ENCODE peak calls at places on chromosomes 6 and 20, in eight cellular contexts. D, B, F, S, J, L, I and Q are unnamed samples.

GRCh38 chr6:6975395-6976111 is 132.2 kb upstream of the RREB1 start:
- DNase-seq in D (no peak), B (no peak), F (no peak), S (no peak), J (no peak), L (no peak), I (no peak), Q (no peak)

GRCh38 chr6:140671926-140672325 is 1297.5 kb upstream of the CITED2 start:
- DNase-seq in D (no peak), B (no peak), F (no peak), S (no peak), J (no peak), L (no peak), I (no peak), Q (no peak)

GRCh38 chr20:373171-373890 is 7.2 kb upstream of the TRIB3 start:
- DNase-seq in D (no peak), B (no peak), F (peak; percentile 89), S (no peak), J (peak; percentile 71), L (peak; percentile 29), I (no peak), Q (no peak)

GRCh38 chr6:104625536-104625935 is 234.2 kb downstream of the HACE1 start:
- DNase-seq in D (peak; percentile 56), B (no peak), F (peak; percentile 28), S (no peak), J (peak; percentile 34), L (no peak), I (no peak), Q (peak; percentile 78)

GRCh38 chr6:130233332-130233731 is 10.6 kb upstream of the SAMD3 start:
- DNase-seq in D (no peak), B (no peak), F (no peak), S (no peak), J (peak; percentile 14), L (no peak), I (no peak), Q (no peak)

GRCh38 chr6:53752440-53752839 is 42.4 kb upstream of the LRRC1 start:
- DNase-seq in D (no peak), B (no peak), F (no peak), S (no peak), J (no peak), L (no peak), I (no peak), Q (no peak)

GRCh38 chr20:54140067-54140466 is 33.7 kb downstream of the CYP24A1 start:
- DNase-seq in D (no peak), B (no peak), F (no peak), S (no peak), J (no peak), L (no peak), I (no peak), Q (no peak)

GRCh38 chr6:18551228-18551627 is 164.1 kb downstream of the RNF144B start:
- DNase-seq in D (no peak), B (no peak), F (no peak), S (no peak), J (peak; percentile 77), L (no peak), I (no peak), Q (no peak)

GRCh38 chr20:57514273-57514751 is 10.6 kb downstream of the CTCFL start:
- DNase-seq in D (peak; percentile 79), B (peak; percentile 57), F (peak; percentile 77), S (peak; percentile 27), J (peak; percentile 51), L (peak; percentile 71), I (peak; percentile 75), Q (no peak)

GRCh38 chr6:169173532-169174268 is 79.9 kb downstream of the THBS2 start:
- DNase-seq in D (no peak), B (no peak), F (peak; percentile 8), S (no peak), J (no peak), L (no peak), I (no peak), Q (no peak)

GRCh38 chr6:24720131-24720603 is 1.2 kb upstream of the C6orf62 start:
- DNase-seq in D (peak; percentile 87), B (peak; percentile 68), F (peak; percentile 50), S (no peak), J (peak; percentile 33), L (peak; percentile 28), I (peak; percentile 44), Q (no peak)

GRCh38 chr6:157135691-157136090 is 187.6 kb downstream of the TMEM242 start:
- DNase-seq in D (no peak), B (no peak), F (no peak), S (no peak), J (no peak), L (no peak), I (no peak), Q (no peak)

GRCh38 chr20:49750611-49751396 is 37.1 kb upstream of the B4GALT5 start:
- DNase-seq in D (no peak), B (peak; percentile 49), F (no peak), S (no peak), J (no peak), L (no peak), I (no peak), Q (no peak)

GRCh38 chr6:72418495-72418894 is 203.4 kb upstream of the KCNQ5 start:
- DNase-seq in D (no peak), B (no peak), F (no peak), S (no peak), J (peak; percentile 72), L (no peak), I (no peak), Q (no peak)

GRCh38 chr6:126337323-126337722 is 2.6 kb upstream of the CENPW start:
- DNase-seq in D (no peak), B (no peak), F (no peak), S (no peak), J (peak; percentile 75), L (no peak), I (no peak), Q (no peak)

GRCh38 chr6:70998148-70998547 is 41.3 kb upstream of the B3GAT2 start:
- DNase-seq in D (no peak), B (no peak), F (no peak), S (no peak), J (no peak), L (no peak), I (no peak), Q (no peak)

GRCh38 chr6:15299430-15300131 is 53.7 kb downstream of the JARID2 start:
- DNase-seq in D (no peak), B (peak; percentile 69), F (peak; percentile 38), S (no peak), J (no peak), L (no peak), I (no peak), Q (no peak)

GRCh38 chr6:168278904-168279303 is 40.7 kb downstream of the DACT2 start:
- DNase-seq in D (no peak), B (no peak), F (no peak), S (no peak), J (no peak), L (no peak), I (no peak), Q (no peak)

GRCh38 chr6:31476515-31477139 is 21.3 kb upstream of the MICB start:
- DNase-seq in D (no peak), B (no peak), F (no peak), S (no peak), J (no peak), L (no peak), I (no peak), Q (no peak)

GRCh38 chr6:131043902-131044447 is 19.1 kb downstream of the EPB41L2 start:
- DNase-seq in D (no peak), B (no peak), F (no peak), S (no peak), J (no peak), L (no peak), I (no peak), Q (no peak)

GRCh38 chr6:147099974-147100373 is 104.2 kb upstream of the STXBP5 start:
- DNase-seq in D (no peak), B (no peak), F (no peak), S (no peak), J (peak; percentile 72), L (no peak), I (no peak), Q (no peak)

GRCh38 chr6:99991955-99992354 is 2.1 kb downstream of the MCHR2 start:
- DNase-seq in D (no peak), B (no peak), F (no peak), S (no peak), J (no peak), L (no peak), I (no peak), Q (no peak)

GRCh38 chr6:156545021-156545420 is 232.2 kb upstream of the ARID1B start:
- DNase-seq in D (no peak), B (no peak), F (no peak), S (no peak), J (no peak), L (no peak), I (no peak), Q (no peak)

GRCh38 chr6:84332139-84333034 is 104.9 kb upstream of the CEP162 start:
- DNase-seq in D (no peak), B (peak; percentile 53), F (no peak), S (no peak), J (no peak), L (no peak), I (no peak), Q (no peak)

GRCh38 chr6:137690029-137690428 is 177.0 kb upstream of the TNFAIP3 start:
- DNase-seq in D (no peak), B (no peak), F (no peak), S (no peak), J (no peak), L (no peak), I (no peak), Q (no peak)

GRCh38 chr6:130920969-130921368 is 93.8 kb downstream of the SMLR1 start:
- DNase-seq in D (no peak), B (no peak), F (no peak), S (no peak), J (no peak), L (no peak), I (no peak), Q (no peak)

GRCh38 chr20:14955396-14955795 is 618.0 kb upstream of the FLRT3 start:
- DNase-seq in D (no peak), B (no peak), F (no peak), S (no peak), J (no peak), L (no peak), I (no peak), Q (no peak)

GRCh38 chr6:136753624-136754023 is 38.7 kb downstream of the MAP3K5 start:
- DNase-seq in D (no peak), B (no peak), F (no peak), S (no peak), J (no peak), L (no peak), I (no peak), Q (no peak)